ENCODE peak calls at places on chromosomes 6 and 20, in eight cellular contexts. One of them, this sample, is unnamed.
A peak's percentile ranks its signal among the peaks of the same experiment; 100 is the strongest.

GRCh38 chr20:51348866-51349265 is 193.7 kb downstream of the NFATC2 start:
- DNase-seq in caudate nucleus: no peak
- DNase-seq in NCI-H460: no peak
- DNase-seq in activated CD4-positive, alpha-beta T cell treated with anti-CD3 and anti-CD28 coated beads for 4 hours: no peak
- DNase-seq in pancreas: no peak
- DNase-seq in AG08396: no peak
- DNase-seq in BJ: no peak
- DNase-seq in RWPE2: peak; percentile 47
- DNase-seq in this sample: no peak

GRCh38 chr6:107657755-107658461 is 166.2 kb downstream of the SCML4 start:
- DNase-seq in caudate nucleus: no peak
- DNase-seq in NCI-H460: no peak
- DNase-seq in activated CD4-positive, alpha-beta T cell treated with anti-CD3 and anti-CD28 coated beads for 4 hours: peak; percentile 31
- DNase-seq in pancreas: no peak
- DNase-seq in AG08396: peak; percentile 85
- DNase-seq in BJ: no peak
- DNase-seq in RWPE2: no peak
- DNase-seq in this sample: peak; percentile 42

GRCh38 chr20:12391099-12391498 is 473.4 kb downstream of the BTBD3 start:
- DNase-seq in caudate nucleus: no peak
- DNase-seq in NCI-H460: no peak
- DNase-seq in activated CD4-positive, alpha-beta T cell treated with anti-CD3 and anti-CD28 coated beads for 4 hours: no peak
- DNase-seq in pancreas: no peak
- DNase-seq in AG08396: no peak
- DNase-seq in BJ: no peak
- DNase-seq in RWPE2: no peak
- DNase-seq in this sample: no peak

GRCh38 chr20:62318411-62319345 is 15.9 kb downstream of the ADRM1 start:
- DNase-seq in caudate nucleus: no peak
- DNase-seq in NCI-H460: no peak
- DNase-seq in activated CD4-positive, alpha-beta T cell treated with anti-CD3 and anti-CD28 coated beads for 4 hours: no peak
- DNase-seq in pancreas: peak; percentile 39
- DNase-seq in AG08396: no peak
- DNase-seq in BJ: no peak
- DNase-seq in RWPE2: peak; percentile 88
- DNase-seq in this sample: no peak

GRCh38 chr6:43669050-43669921 is 18.3 kb downstream of the MRPS18A start:
- DNase-seq in caudate nucleus: peak; percentile 32
- DNase-seq in NCI-H460: no peak
- DNase-seq in activated CD4-positive, alpha-beta T cell treated with anti-CD3 and anti-CD28 coated beads for 4 hours: no peak
- DNase-seq in pancreas: no peak
- DNase-seq in AG08396: peak; percentile 83
- DNase-seq in BJ: no peak
- DNase-seq in RWPE2: no peak
- DNase-seq in this sample: no peak

GRCh38 chr20:37758332-37758731 is 64.5 kb downstream of the CTNNBL1 start:
- DNase-seq in caudate nucleus: no peak
- DNase-seq in NCI-H460: no peak
- DNase-seq in activated CD4-positive, alpha-beta T cell treated with anti-CD3 and anti-CD28 coated beads for 4 hours: no peak
- DNase-seq in pancreas: no peak
- DNase-seq in AG08396: no peak
- DNase-seq in BJ: no peak
- DNase-seq in RWPE2: no peak
- DNase-seq in this sample: no peak

GRCh38 chr20:54106162-54106561 is 35.8 kb upstream of the BCAS1 start:
- DNase-seq in caudate nucleus: no peak
- DNase-seq in NCI-H460: no peak
- DNase-seq in activated CD4-positive, alpha-beta T cell treated with anti-CD3 and anti-CD28 coated beads for 4 hours: no peak
- DNase-seq in pancreas: no peak
- DNase-seq in AG08396: no peak
- DNase-seq in BJ: no peak
- DNase-seq in RWPE2: no peak
- DNase-seq in this sample: no peak

GRCh38 chr20:62413896-62414481 is 6.9 kb upstream of the CABLES2 start:
- DNase-seq in caudate nucleus: no peak
- DNase-seq in NCI-H460: no peak
- DNase-seq in activated CD4-positive, alpha-beta T cell treated with anti-CD3 and anti-CD28 coated beads for 4 hours: no peak
- DNase-seq in pancreas: no peak
- DNase-seq in AG08396: no peak
- DNase-seq in BJ: no peak
- DNase-seq in RWPE2: peak; percentile 87
- DNase-seq in this sample: no peak

GRCh38 chr6:127207591-127208120 is 59.0 kb upstream of the RNF146 start:
- DNase-seq in caudate nucleus: no peak
- DNase-seq in NCI-H460: no peak
- DNase-seq in activated CD4-positive, alpha-beta T cell treated with anti-CD3 and anti-CD28 coated beads for 4 hours: no peak
- DNase-seq in pancreas: no peak
- DNase-seq in AG08396: peak; percentile 24
- DNase-seq in BJ: no peak
- DNase-seq in RWPE2: no peak
- DNase-seq in this sample: no peak

GRCh38 chr6:3518356-3518841 is 61.5 kb upstream of the SLC22A23 start:
- DNase-seq in caudate nucleus: no peak
- DNase-seq in NCI-H460: peak; percentile 52
- DNase-seq in activated CD4-positive, alpha-beta T cell treated with anti-CD3 and anti-CD28 coated beads for 4 hours: no peak
- DNase-seq in pancreas: no peak
- DNase-seq in AG08396: peak; percentile 55
- DNase-seq in BJ: peak; percentile 73
- DNase-seq in RWPE2: peak; percentile 95
- DNase-seq in this sample: no peak

GRCh38 chr20:50762435-50763201 is 31.2 kb downstream of the PARD6B start:
- DNase-seq in caudate nucleus: peak; percentile 52
- DNase-seq in NCI-H460: no peak
- DNase-seq in activated CD4-positive, alpha-beta T cell treated with anti-CD3 and anti-CD28 coated beads for 4 hours: no peak
- DNase-seq in pancreas: peak; percentile 86
- DNase-seq in AG08396: peak; percentile 46
- DNase-seq in BJ: no peak
- DNase-seq in RWPE2: peak; percentile 88
- DNase-seq in this sample: no peak

GRCh38 chr6:72950114-72950860 is 275.0 kb downstream of the KHDC1L start:
- DNase-seq in caudate nucleus: no peak
- DNase-seq in NCI-H460: peak; percentile 30
- DNase-seq in activated CD4-positive, alpha-beta T cell treated with anti-CD3 and anti-CD28 coated beads for 4 hours: no peak
- DNase-seq in pancreas: no peak
- DNase-seq in AG08396: peak; percentile 53
- DNase-seq in BJ: peak; percentile 67
- DNase-seq in RWPE2: no peak
- DNase-seq in this sample: no peak

GRCh38 chr20:48631114-48632016 is 196.4 kb downstream of the PREX1 start:
- DNase-seq in caudate nucleus: peak; percentile 61
- DNase-seq in NCI-H460: no peak
- DNase-seq in activated CD4-positive, alpha-beta T cell treated with anti-CD3 and anti-CD28 coated beads for 4 hours: no peak
- DNase-seq in pancreas: no peak
- DNase-seq in AG08396: peak; percentile 40
- DNase-seq in BJ: no peak
- DNase-seq in RWPE2: peak; percentile 75
- DNase-seq in this sample: no peak

GRCh38 chr20:50252715-50253500 is 62.3 kb downstream of the CEBPB start:
- DNase-seq in caudate nucleus: no peak
- DNase-seq in NCI-H460: no peak
- DNase-seq in activated CD4-positive, alpha-beta T cell treated with anti-CD3 and anti-CD28 coated beads for 4 hours: no peak
- DNase-seq in pancreas: no peak
- DNase-seq in AG08396: no peak
- DNase-seq in BJ: no peak
- DNase-seq in RWPE2: no peak
- DNase-seq in this sample: no peak

GRCh38 chr6:30013296-30013922 is 47.7 kb upstream of the POLR1H start:
- DNase-seq in caudate nucleus: no peak
- DNase-seq in NCI-H460: no peak
- DNase-seq in activated CD4-positive, alpha-beta T cell treated with anti-CD3 and anti-CD28 coated beads for 4 hours: peak; percentile 15
- DNase-seq in pancreas: no peak
- DNase-seq in AG08396: peak; percentile 45
- DNase-seq in BJ: no peak
- DNase-seq in RWPE2: no peak
- DNase-seq in this sample: no peak

GRCh38 chr20:34859367-34859766 is 13.3 kb downstream of the GGT7 start:
- DNase-seq in caudate nucleus: no peak
- DNase-seq in NCI-H460: no peak
- DNase-seq in activated CD4-positive, alpha-beta T cell treated with anti-CD3 and anti-CD28 coated beads for 4 hours: no peak
- DNase-seq in pancreas: peak; percentile 21
- DNase-seq in AG08396: no peak
- DNase-seq in BJ: no peak
- DNase-seq in RWPE2: peak; percentile 88
- DNase-seq in this sample: no peak

GRCh38 chr20:61346996-61347906 is 95.2 kb downstream of the CDH4 start:
- DNase-seq in caudate nucleus: no peak
- DNase-seq in NCI-H460: no peak
- DNase-seq in activated CD4-positive, alpha-beta T cell treated with anti-CD3 and anti-CD28 coated beads for 4 hours: no peak
- DNase-seq in pancreas: no peak
- DNase-seq in AG08396: no peak
- DNase-seq in BJ: no peak
- DNase-seq in RWPE2: no peak
- DNase-seq in this sample: no peak